ENCODE peak calls at places on chromosomes 1 and 21, in eight cellular contexts. L, O, S, J, H, U, A and E are unnamed samples.

GRCh38 chr1:77438239-77438913 is 156.6 kb downstream of the AK5 start:
- DNase-seq in L (no peak), A (no peak), U (peak), O (no peak), J (peak), S (no peak), H (no peak), E (no peak)

GRCh38 chr1:64469977-64470669 is at the start of gene CACHD1:
- DNase-seq in H (peak), U (peak), J (peak), S (peak), A (peak), L (peak), O (peak), E (peak)

GRCh38 chr1:157580179-157580827 is 17.6 kb downstream of the FCRL4 start:
- DNase-seq in A (peak), L (no peak), H (no peak), S (peak), J (peak), U (peak), O (peak), E (peak)

GRCh38 chr1:27868932-27869718 is 3.2 kb upstream of the THEMIS2 start:
- DNase-seq in O (no peak), L (peak), A (no peak), U (no peak), J (no peak), S (no peak), H (peak), E (peak)

GRCh38 chr1:8639165-8639564 is 178.3 kb downstream of the RERE start:
- DNase-seq in J (no peak), S (no peak), A (no peak), U (no peak), O (no peak), H (no peak), L (no peak), E (no peak)

GRCh38 chr1:52520149-52520548 is 32.7 kb downstream of the TUT4 start:
- DNase-seq in O (no peak), S (no peak), A (no peak), H (no peak), J (peak), L (no peak), U (no peak), E (peak)

GRCh38 chr1:36008546-36009197 is 75.2 kb upstream of the TEKT2 start:
- DNase-seq in A (no peak), J (peak), O (no peak), L (no peak), U (peak), H (no peak), S (no peak), E (no peak)

GRCh38 chr1:41649445-41650175 is 165.1 kb upstream of the EDN2 start:
- DNase-seq in S (no peak), U (no peak), H (peak), A (peak), J (no peak), O (no peak), L (no peak), E (no peak)

GRCh38 chr1:7902478-7903084 is 38.1 kb downstream of the TNFRSF9 start:
- DNase-seq in O (peak), U (peak), L (peak), A (peak), S (peak), H (peak), J (peak), E (peak)

GRCh38 chr1:97806336-97806735 is 114.5 kb downstream of the DPYD start:
- DNase-seq in J (no peak), U (no peak), A (no peak), S (no peak), H (no peak), O (no peak), L (no peak), E (no peak)

GRCh38 chr1:19495000-19495656 is 9.8 kb upstream of the CAPZB start:
- DNase-seq in O (no peak), S (no peak), A (no peak), U (no peak), J (no peak), L (no peak), H (no peak), E (no peak)

GRCh38 chr21:35360870-35361570 is 311.9 kb upstream of the RUNX1 start:
- DNase-seq in O (no peak), L (no peak), J (no peak), H (no peak), S (no peak), U (no peak), A (no peak), E (no peak)

GRCh38 chr1:82510431-82510830 is 709.7 kb downstream of the ADGRL2 start:
- DNase-seq in S (no peak), H (no peak), J (no peak), O (no peak), L (no peak), A (no peak), U (no peak), E (no peak)

GRCh38 chr1:209720826-209721225 is 16.2 kb downstream of the HSD11B1 start:
- DNase-seq in U (no peak), A (no peak), S (no peak), H (no peak), O (no peak), L (no peak), J (no peak), E (no peak)

GRCh38 chr21:44391345-44392091 is 38.1 kb downstream of the TRPM2 start:
- DNase-seq in A (no peak), H (peak), L (no peak), O (no peak), U (no peak), J (no peak), S (no peak), E (no peak)

GRCh38 chr1:240111558-240111957 is 19.9 kb downstream of the FMN2 start:
- DNase-seq in A (no peak), L (no peak), H (no peak), S (no peak), O (no peak), U (no peak), J (no peak), E (no peak)

GRCh38 chr1:234631721-234632125 is 21.7 kb upstream of the IRF2BP2 start:
- DNase-seq in S (no peak), O (no peak), L (no peak), U (peak), H (no peak), J (peak), A (no peak), E (no peak)

GRCh38 chr1:229714306-229714705 is 88.3 kb downstream of the URB2 start:
- DNase-seq in S (no peak), A (no peak), H (no peak), O (no peak), U (no peak), L (no peak), J (no peak), E (no peak)

GRCh38 chr1:92298213-92298572 is 594 bp downstream of the GLMN start:
- DNase-seq in L (no peak), A (no peak), J (no peak), O (no peak), S (no peak), U (no peak), H (no peak), E (no peak)

GRCh38 chr1:39110325-39110851 is 84.2 kb downstream of the NDUFS5 start:
- DNase-seq in U (peak), O (no peak), H (no peak), L (no peak), A (no peak), S (no peak), J (peak), E (no peak)

GRCh38 chr1:1089731-1090423 is 15.8 kb upstream of the RNF223 start:
- DNase-seq in A (no peak), U (no peak), O (no peak), L (no peak), S (no peak), H (peak), J (no peak), E (no peak)

GRCh38 chr1:52919051-52919719 is 2.4 kb downstream of the ECHDC2 start:
- DNase-seq in J (no peak), A (no peak), U (no peak), O (no peak), H (no peak), S (no peak), L (no peak), E (no peak)

GRCh38 chr1:159203621-159204020 is 1.1 kb upstream of the ACKR1 start:
- DNase-seq in L (no peak), U (no peak), A (no peak), J (no peak), H (no peak), S (no peak), O (no peak), E (no peak)

GRCh38 chr1:150161747-150162581 is 12.2 kb downstream of the PLEKHO1 start:
- DNase-seq in L (no peak), S (no peak), O (peak), U (no peak), H (no peak), J (peak), A (no peak), E (no peak)

GRCh38 chr1:26387447-26387846 is 14.9 kb upstream of the ZNF683 start:
- DNase-seq in U (peak), L (no peak), S (no peak), A (no peak), J (peak), H (no peak), O (no peak), E (no peak)

GRCh38 chr1:81717230-81717629 is 83.5 kb upstream of the ADGRL2 start:
- DNase-seq in A (no peak), S (no peak), O (no peak), J (no peak), U (peak), H (no peak), L (no peak), E (no peak)

GRCh38 chr21:42336065-42336464 is 14.7 kb downstream of the TFF2 start:
- DNase-seq in U (peak), A (no peak), O (peak), H (peak), J (peak), S (no peak), L (no peak), E (no peak)

GRCh38 chr1:94316183-94316582 is 78.8 kb upstream of the ARHGAP29 start:
- DNase-seq in O (no peak), U (no peak), J (no peak), S (no peak), H (no peak), A (no peak), L (no peak), E (no peak)

GRCh38 chr1:92756537-92756936 is 28.4 kb downstream of the EVI5 start:
- DNase-seq in A (no peak), O (no peak), J (peak), H (no peak), L (no peak), S (no peak), U (no peak), E (no peak)

GRCh38 chr1:240399381-240399780 is 212.6 kb downstream of the GREM2 start:
- DNase-seq in A (no peak), L (no peak), H (no peak), O (peak), J (peak), U (peak), S (no peak), E (no peak)

GRCh38 chr1:10237157-10237539 is 26.8 kb downstream of the KIF1B start:
- DNase-seq in U (no peak), L (no peak), A (no peak), H (no peak), J (no peak), O (no peak), S (no peak), E (no peak)

GRCh38 chr1:228082975-228083870 is 715 bp downstream of the ARF1 start:
- DNase-seq in S (no peak), A (peak), L (no peak), U (no peak), J (peak), H (peak), O (peak), E (peak)

GRCh38 chr1:207851696-207852095 is 59.2 kb downstream of the CD34 start:
- DNase-seq in S (no peak), J (no peak), U (no peak), A (no peak), O (no peak), L (no peak), H (peak), E (no peak)
- TF ChIP-seq CTCF in S (no peak), J (no peak), U (no peak), A (no peak), O (no peak), L (no peak), H (no peak), E (no peak)

GRCh38 chr1:17149771-17150170 is 30.5 kb upstream of the PADI2 start:
- DNase-seq in J (no peak), U (no peak), H (no peak), O (no peak), A (no peak), S (no peak), L (no peak), E (no peak)
- TF ChIP-seq CTCF in J (no peak), U (no peak), H (no peak), O (no peak), A (no peak), S (no peak), L (no peak), E (no peak)

DNA sequence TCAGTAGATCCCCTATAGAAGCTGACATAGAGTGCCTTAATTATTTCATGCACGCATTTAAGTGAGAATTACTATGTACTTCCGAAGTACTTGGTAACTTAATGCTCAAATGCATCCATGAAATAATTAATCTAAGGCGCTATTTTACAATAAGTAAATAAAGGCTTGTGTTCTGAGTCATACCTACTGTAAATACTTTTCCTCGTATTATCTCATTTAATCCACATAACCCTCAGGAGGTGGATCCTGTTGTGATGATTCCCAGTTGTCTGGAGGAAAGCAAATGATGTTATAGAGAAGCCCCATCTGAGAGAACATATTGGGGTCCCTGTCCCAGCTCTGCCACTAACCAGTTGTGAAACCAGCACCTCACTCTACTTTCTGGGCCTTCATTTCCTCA is 16.4 kb downstream of the SUSD4 start:
- DNase-seq in J (no peak), S (no peak), H (no peak), O (no peak), A (no peak), U (no peak), L (no peak), E (no peak)
- TF ChIP-seq CTCF in J (no peak), S (no peak), H (no peak), O (no peak), A (no peak), U (no peak), L (no peak), E (no peak)

DNA sequence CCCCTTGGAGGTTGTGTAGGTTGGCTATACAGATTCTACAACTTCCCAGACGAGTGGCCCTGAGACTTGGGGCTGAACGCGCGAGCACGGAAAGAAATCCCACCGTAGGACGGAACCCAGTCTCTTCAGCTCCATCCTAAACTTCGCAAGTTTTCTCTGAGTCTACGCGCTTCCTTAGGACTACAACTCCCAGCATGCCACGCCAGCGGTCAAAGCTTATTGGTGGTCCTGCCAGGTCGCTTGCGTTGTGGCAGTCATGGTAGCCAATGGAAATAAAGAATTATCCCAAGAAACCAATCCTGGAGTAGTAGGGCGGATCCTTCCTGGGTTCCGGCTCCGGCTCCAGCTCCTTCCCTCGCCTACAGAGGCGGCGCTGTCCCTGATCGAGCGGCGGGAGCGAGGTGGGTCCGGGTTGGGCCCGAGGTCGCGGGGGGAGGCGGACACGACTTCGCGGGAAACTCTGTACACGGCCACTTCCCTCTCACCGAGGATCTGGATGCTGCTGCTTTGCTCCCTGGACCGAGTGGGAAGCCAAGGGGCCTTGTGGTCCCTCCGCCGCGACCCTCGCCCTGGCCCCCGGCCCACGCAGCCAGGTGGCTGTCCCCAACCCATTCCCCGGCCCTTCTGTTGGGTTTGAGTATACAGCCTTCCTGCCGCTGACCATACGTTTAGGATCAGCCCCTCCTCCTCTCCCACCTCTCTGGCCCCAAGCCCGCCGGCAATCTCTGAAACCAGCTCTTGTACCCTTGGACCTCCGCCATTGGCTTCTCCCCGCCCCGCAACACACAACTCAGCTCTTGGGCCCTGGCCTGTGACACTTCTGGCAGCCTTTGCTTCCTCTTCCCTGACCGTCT is at the start of gene ZNF691:
- DNase-seq in L (peak), O (peak), U (peak), A (peak), H (peak), J (peak), S (peak), E (peak)
- TF ChIP-seq CTCF in L (peak), O (peak), U (peak), A (no peak), H (no peak), J (peak), S (peak), E (peak)

GRCh38 chr1:48058135-48058534 is 61.0 kb upstream of the TRABD2B start:
- DNase-seq in O (no peak), A (no peak), L (no peak), J (no peak), U (no peak), S (no peak), H (no peak), E (no peak)

GRCh38 chr1:48059289-48059688 is 62.1 kb upstream of the TRABD2B start:
- DNase-seq in L (no peak), J (no peak), O (no peak), U (no peak), H (no peak), S (no peak), A (no peak), E (no peak)

GRCh38 chr1:48062353-48062752 is 65.2 kb upstream of the TRABD2B start:
- DNase-seq in U (no peak), L (no peak), H (no peak), A (no peak), S (no peak), J (no peak), O (no peak), E (no peak)

GRCh38 chr1:48057249-48057648 is 60.1 kb upstream of the TRABD2B start:
- DNase-seq in A (no peak), L (no peak), S (no peak), J (no peak), H (no peak), O (no peak), U (no peak), E (no peak)

DNA sequence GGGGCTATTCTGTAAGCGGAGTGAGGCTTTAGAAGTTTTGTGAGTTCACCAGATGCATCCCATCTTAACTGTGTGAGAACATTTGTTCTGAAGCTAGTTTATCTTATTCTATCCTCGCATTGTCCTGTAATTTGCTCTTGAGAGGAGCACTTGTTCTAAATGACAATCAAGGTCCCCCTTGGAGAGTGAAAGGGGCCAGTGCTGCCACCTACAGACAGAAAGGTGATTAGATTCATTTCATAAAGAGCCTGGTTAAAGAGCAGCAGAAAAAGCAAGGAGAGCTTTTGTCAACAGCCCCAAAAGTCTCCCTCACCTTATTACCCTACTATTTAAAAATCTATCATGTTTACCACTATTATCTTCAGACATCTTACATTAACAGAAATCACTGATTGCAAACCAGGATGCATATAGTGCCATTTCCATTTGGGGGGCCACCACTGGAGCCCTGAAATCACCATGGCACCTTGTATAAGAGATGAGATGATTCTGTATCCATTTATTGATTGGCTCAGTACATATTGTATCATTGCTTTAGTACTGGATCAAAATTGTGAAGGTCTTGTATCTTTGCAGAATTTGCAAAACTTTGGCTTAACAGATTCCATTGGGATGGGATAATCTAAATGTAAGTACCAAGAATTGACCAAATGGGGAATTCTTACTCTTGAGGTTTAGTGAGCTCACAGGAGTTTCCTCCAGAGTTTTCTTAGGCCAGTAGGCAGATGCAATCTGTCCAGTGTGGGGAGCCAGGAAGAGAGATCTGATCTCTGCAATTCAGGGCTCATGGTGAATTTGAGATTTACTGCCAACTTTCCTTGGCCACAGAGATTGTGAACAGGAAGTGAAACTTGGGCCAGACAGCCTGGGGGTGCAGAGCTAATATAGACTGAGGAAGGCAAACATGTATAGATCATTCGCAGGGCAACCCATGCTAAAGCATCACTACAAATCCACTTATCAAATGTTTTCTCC is 64.3 kb upstream of the TRABD2B start:
- DNase-seq in S (peak), J (peak), H (no peak), L (no peak), O (peak), U (peak), A (peak), E (peak)
- TF ChIP-seq CTCF in S (peak), J (peak), H (no peak), L (peak), O (peak), U (peak), A (peak), E (peak)

DNA sequence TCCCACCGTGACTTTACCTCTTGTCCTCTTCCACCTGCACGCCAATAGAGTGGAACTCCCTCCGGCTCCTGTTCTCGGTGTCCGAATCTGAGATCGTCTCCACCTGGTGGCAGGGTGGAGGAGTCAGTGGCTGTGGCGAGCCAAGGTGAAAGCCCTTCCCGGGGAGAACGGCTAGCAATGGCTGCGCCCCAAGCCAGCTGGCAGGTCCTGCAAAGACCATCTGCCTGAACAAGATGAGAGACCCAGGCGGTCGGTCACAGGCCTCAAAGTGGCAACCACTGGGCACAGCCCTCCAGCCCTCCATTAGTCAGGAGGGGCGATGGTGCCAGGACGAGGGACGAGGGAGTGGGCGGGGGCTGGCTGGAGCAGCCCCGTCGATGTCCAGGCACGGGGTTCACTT is 25.4 kb upstream of the SMIM12 start:
- DNase-seq in S (no peak), O (peak), J (no peak), L (no peak), H (no peak), U (no peak), A (no peak), E (no peak)
- TF ChIP-seq CTCF in S (no peak), O (peak), J (no peak), L (no peak), H (no peak), U (peak), A (peak), E (no peak)